ENCODE peak calls at places on chromosomes 7 and 10, in nine cellular contexts. T, S, G, U, E, D, B, C and N are unnamed samples.

GRCh38 chr10:48935141-48935540 is 4.5 kb downstream of the LRRC18 start:
- DNase-seq in T (no peak), S (no peak), G (no peak), U (no peak), E (no peak), D (no peak), B (no peak), C (no peak), N (no peak)

GRCh38 chr7:74269757-74270277 is 15.6 kb upstream of the RFC2 start:
- DNase-seq in T (peak), S (peak), G (no peak), U (peak), E (peak), D (peak), B (peak), C (no peak), N (no peak)

GRCh38 chr7:41881313-41882130 is 178.6 kb upstream of the INHBA start:
- DNase-seq in T (no peak), S (no peak), G (no peak), U (peak), E (no peak), D (no peak), B (no peak), C (no peak), N (no peak)

GRCh38 chr7:129650056-129650758 is 38.7 kb downstream of the NRF1 start:
- DNase-seq in T (no peak), S (no peak), G (no peak), U (no peak), E (no peak), D (no peak), B (no peak), C (no peak), N (no peak)

GRCh38 chr10:80462277-80462985 is 8.3 kb downstream of the TSPAN14 start:
- DNase-seq in T (no peak), S (no peak), G (no peak), U (no peak), E (no peak), D (peak), B (no peak), C (no peak), N (no peak)

GRCh38 chr7:142024547-142024946 is 28.9 kb downstream of the MGAM start:
- DNase-seq in T (no peak), S (no peak), G (no peak), U (no peak), E (no peak), D (no peak), B (no peak), C (no peak), N (no peak)

GRCh38 chr7:33781796-33782195 is 123.5 kb upstream of the BMPER start:
- DNase-seq in T (no peak), S (no peak), G (no peak), U (no peak), E (no peak), D (no peak), B (no peak), C (no peak), N (no peak)

GRCh38 chr10:55631071-55631654 is 729.9 kb downstream of the ZWINT start:
- DNase-seq in T (peak), S (no peak), G (no peak), U (peak), E (peak), D (peak), B (no peak), C (peak), N (peak)

GRCh38 chr10:114404171-114405010 is at the start of gene AFAP1L2:
- DNase-seq in T (peak), S (no peak), G (no peak), U (peak), E (peak), D (no peak), B (no peak), C (peak), N (no peak)

GRCh38 chr10:93469454-93469853 is 12.7 kb downstream of the MYOF start:
- DNase-seq in T (no peak), S (no peak), G (no peak), U (no peak), E (no peak), D (no peak), B (no peak), C (no peak), N (no peak)

GRCh38 chr10:90751107-90751997 is 106.5 kb downstream of the HTR7 start:
- DNase-seq in T (no peak), S (peak), G (peak), U (peak), E (peak), D (peak), B (peak), C (no peak), N (no peak)

GRCh38 chr7:50502001-50502684 is 52.0 kb upstream of the FIGNL1 start:
- DNase-seq in T (no peak), S (no peak), G (no peak), U (peak), E (no peak), D (peak), B (no peak), C (peak), N (no peak)

GRCh38 chr10:120732643-120733313 is 118.4 kb upstream of the WDR11 start:
- DNase-seq in T (no peak), S (no peak), G (no peak), U (no peak), E (no peak), D (peak), B (no peak), C (no peak), N (no peak)

GRCh38 chr7:140506788-140507464 is 27.6 kb upstream of the MKRN1 start:
- DNase-seq in T (no peak), S (no peak), G (peak), U (peak), E (peak), D (no peak), B (no peak), C (no peak), N (peak)

GRCh38 chr10:42475168-42476098 is 162.9 kb downstream of the ZNF33B start:
- DNase-seq in T (no peak), S (peak), G (no peak), U (no peak), E (no peak), D (peak), B (peak), C (peak), N (no peak)

GRCh38 chr7:1936006-1936310 is 265.9 kb downstream of the ELFN1 start:
- DNase-seq in T (no peak), S (no peak), G (no peak), U (no peak), E (no peak), D (no peak), B (no peak), C (peak), N (no peak)

GRCh38 chr10:29649561-29650551 is 15.1 kb upstream of the SVIL start:
- DNase-seq in T (no peak), S (no peak), G (no peak), U (no peak), E (no peak), D (no peak), B (no peak), C (no peak), N (no peak)

GRCh38 chr10:97499561-97500296 is 1.0 kb downstream of the UBTD1 start:
- DNase-seq in T (peak), S (no peak), G (peak), U (peak), E (no peak), D (peak), B (no peak), C (no peak), N (no peak)

GRCh38 chr10:102185272-102185671 is 33.1 kb downstream of the NOLC1 start:
- DNase-seq in T (no peak), S (no peak), G (no peak), U (no peak), E (no peak), D (no peak), B (no peak), C (no peak), N (no peak)
- H3K27ac ChIP-seq in T (no peak), S (no peak), G (no peak), U (no peak), E (no peak), D (no peak), B (no peak), C (no peak), N (no peak)

DNA sequence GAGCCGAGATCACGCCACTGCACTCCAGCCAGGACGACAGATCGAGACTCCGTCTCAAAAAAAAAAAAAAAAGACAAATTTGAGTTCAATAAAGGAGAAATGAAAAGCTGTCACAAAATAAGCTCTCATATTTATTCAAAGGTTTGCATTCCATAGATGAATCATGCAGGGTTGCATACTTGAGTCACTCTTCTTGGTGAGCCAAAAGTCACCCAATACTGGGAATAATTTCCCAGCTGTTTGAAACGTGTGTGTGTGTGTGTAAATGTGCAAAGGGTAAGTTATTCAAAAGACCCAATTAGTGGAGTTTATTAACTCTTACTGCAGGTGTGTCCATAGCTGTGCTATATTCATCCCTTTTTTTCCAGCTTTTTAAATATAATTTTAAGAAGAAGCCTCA is 297.7 kb downstream of the CCDC3 start:
- DNase-seq in T (no peak), S (no peak), G (no peak), U (no peak), E (no peak), D (peak), B (no peak), C (no peak), N (no peak)
- TF ChIP-seq POLR2AphosphoS5 in T (peak), S (no peak), G (no peak), U (no peak), E (no peak), D (peak), B (no peak), C (no peak), N (no peak)

DNA sequence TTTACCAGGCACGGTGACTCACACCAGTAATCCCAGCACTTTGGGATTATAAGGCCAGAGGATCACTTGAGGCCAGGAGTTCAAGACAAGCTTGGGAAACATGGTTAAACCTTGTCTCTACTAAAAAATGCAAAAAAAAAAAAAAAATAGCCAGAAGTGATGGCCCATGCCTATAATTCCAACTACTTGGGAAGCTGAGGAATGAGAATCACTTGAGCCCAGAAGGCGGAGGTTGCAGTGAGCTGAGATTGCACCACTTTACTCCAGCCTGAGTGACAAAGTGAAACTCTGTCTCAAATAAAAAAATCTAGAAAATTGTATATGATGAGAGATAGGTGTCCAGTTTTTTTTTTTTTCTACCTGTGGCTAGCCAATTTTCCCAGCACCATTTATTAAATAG is 578.2 kb downstream of the ANKRD7 start:
- DNase-seq in T (no peak), S (no peak), G (no peak), U (no peak), E (no peak), D (no peak), B (no peak), C (no peak), N (no peak)
- H3K27ac ChIP-seq in T (no peak), S (no peak), G (no peak), U (no peak), E (no peak), D (no peak), B (no peak), C (no peak), N (no peak)

GRCh38 chr10:46298346-46299266 is 11.8 kb downstream of the ANTXRL start:
- DNase-seq in T (no peak), S (no peak), G (no peak), U (no peak), E (peak), D (no peak), B (no peak), C (no peak), N (no peak)

GRCh38 chr10:46297406-46298204 is 10.8 kb downstream of the ANTXRL start:
- DNase-seq in T (peak), S (no peak), G (no peak), U (peak), E (peak), D (no peak), B (no peak), C (no peak), N (peak)

GRCh38 chr10:46299267-46299530 is 12.4 kb downstream of the ANTXRL start:
- DNase-seq in T (no peak), S (no peak), G (no peak), U (no peak), E (no peak), D (no peak), B (no peak), C (no peak), N (peak)

GRCh38 chr10:46301056-46301645 is 14.4 kb downstream of the ANTXRL start:
- DNase-seq in T (no peak), S (no peak), G (no peak), U (no peak), E (peak), D (no peak), B (no peak), C (no peak), N (peak)

GRCh38 chr10:46299531-46300366 is 13.0 kb downstream of the ANTXRL start:
- DNase-seq in T (no peak), S (no peak), G (no peak), U (peak), E (peak), D (no peak), B (no peak), C (no peak), N (no peak)
- TF ChIP-seq POLR2AphosphoS5 in T (no peak), S (no peak), G (no peak), U (no peak), E (no peak), D (no peak), B (no peak), C (no peak), N (no peak)

DNA sequence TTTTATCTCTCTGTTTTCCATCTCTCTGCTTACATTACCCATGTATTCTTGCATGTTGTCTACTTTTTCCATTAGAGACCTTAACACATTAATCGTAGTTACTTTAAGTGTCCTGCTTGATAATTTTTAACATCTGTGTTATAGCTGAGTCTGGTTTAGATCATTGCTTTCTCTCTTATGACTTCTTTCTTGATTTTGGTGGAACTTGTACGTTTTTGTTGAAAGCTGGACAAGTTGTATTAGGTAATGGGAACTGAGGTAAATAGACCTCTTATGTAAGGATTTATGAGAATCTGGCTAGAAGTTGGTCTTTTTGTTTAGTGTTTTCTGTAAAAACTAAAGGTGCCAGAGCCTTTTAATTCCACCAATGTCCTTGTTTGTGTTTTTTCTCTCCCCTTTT is 100.8 kb upstream of the LYZL2 start:
- DNase-seq in T (no peak), S (no peak), G (no peak), U (no peak), E (no peak), D (no peak), B (no peak), C (no peak), N (no peak)
- H3K27ac ChIP-seq in T (no peak), S (no peak), G (no peak), U (no peak), E (no peak), D (no peak), B (no peak), C (no peak), N (no peak)

GRCh38 chr7:112286294-112287086 is 80.0 kb downstream of the ZNF277 start:
- DNase-seq in T (no peak), S (no peak), G (no peak), U (no peak), E (no peak), D (peak), B (no peak), C (no peak), N (no peak)

GRCh38 chr7:112282476-112283188 is 76.1 kb downstream of the ZNF277 start:
- DNase-seq in T (no peak), S (no peak), G (peak), U (no peak), E (no peak), D (peak), B (no peak), C (no peak), N (no peak)

GRCh38 chr7:112279042-112279441 is 72.5 kb downstream of the ZNF277 start:
- DNase-seq in T (no peak), S (no peak), G (no peak), U (no peak), E (no peak), D (no peak), B (no peak), C (no peak), N (no peak)

GRCh38 chr7:112280267-112280666 is 73.8 kb downstream of the ZNF277 start:
- DNase-seq in T (no peak), S (no peak), G (no peak), U (no peak), E (no peak), D (no peak), B (no peak), C (no peak), N (no peak)

GRCh38 chr7:112283382-112283910 is 77.0 kb downstream of the ZNF277 start:
- DNase-seq in T (no peak), S (no peak), G (no peak), U (no peak), E (no peak), D (no peak), B (no peak), C (no peak), N (no peak)
- TF ChIP-seq POLR2AphosphoS5 in T (no peak), S (no peak), G (no peak), U (no peak), E (no peak), D (no peak), B (no peak), C (no peak), N (no peak)

GRCh38 chr7:78055579-78055978 is 257.0 kb downstream of the PHTF2 start:
- DNase-seq in T (no peak), S (no peak), G (no peak), U (no peak), E (no peak), D (no peak), B (no peak), C (no peak), N (no peak)
- H3K27ac ChIP-seq in T (no peak), S (no peak), G (no peak), U (no peak), E (no peak), D (no peak), B (no peak), C (no peak), N (no peak)

DNA sequence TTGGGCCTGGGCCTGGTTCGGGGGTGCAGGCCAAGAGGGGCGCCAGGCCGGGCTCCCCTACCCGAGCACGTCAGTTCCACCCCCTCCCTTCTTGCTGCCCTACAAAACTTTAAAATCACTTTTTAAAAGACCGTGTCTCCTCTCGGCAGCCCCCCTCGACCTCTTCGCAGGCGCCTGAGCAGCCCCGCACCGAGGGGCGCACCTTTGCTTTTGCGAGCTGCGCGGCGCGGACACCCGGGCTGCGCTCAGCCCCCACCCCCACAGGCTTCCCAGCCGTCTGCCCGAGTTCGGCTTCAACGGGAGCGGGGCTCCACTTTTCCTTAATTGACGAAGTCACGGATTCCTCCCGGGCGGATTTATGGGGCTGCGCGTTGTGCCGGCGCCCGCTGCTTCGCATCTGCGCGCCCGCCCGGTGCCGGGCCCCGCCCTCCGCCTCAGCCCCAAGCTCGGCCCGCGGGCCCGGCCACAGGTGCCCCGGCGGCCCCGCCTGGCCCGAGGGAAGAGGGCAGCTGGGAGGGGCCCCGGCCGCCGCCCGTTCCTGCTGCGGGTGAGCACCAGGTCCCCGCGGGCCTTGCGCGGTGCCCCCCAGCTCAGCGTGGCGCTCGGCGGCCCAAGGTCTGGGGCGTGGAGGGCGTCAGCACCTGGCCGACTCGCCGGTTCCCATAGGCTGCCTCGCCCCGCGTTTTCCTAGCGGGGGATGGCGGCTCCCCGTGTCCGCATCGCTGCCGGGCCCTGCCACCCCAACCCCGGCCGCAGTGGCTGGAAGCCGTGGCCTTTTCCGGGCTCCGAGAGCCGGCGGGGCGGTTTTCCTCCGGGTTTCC is 10.8 kb upstream of the MNX1 start:
- DNase-seq in T (no peak), S (no peak), G (no peak), U (no peak), E (peak), D (no peak), B (no peak), C (peak), N (peak)
- TF ChIP-seq POLR2AphosphoS5 in T (no peak), S (no peak), G (no peak), U (no peak), E (no peak), D (no peak), B (no peak), C (no peak), N (no peak)